ENCODE peak calls at places on chromosomes 7 and 10, in four cellular contexts. Q is heart left ventricle, V is OCI-LY7, A is suprapubic skin. C is an unnamed sample.

GRCh38 chr10:109887272-109887671 is 36.0 kb downstream of the XPNPEP1 start:
- DNase-seq in Q (no peak), V (no peak), A (no peak), C (no peak)

GRCh38 chr7:87628780-87629569 is 777 bp downstream of the RUNDC3B start:
- DNase-seq in Q (peak; percentile 64), V (no peak), A (no peak), C (peak; percentile 8)

GRCh38 chr10:122557516-122557915 is 3.0 kb upstream of the DMBT1 start:
- DNase-seq in Q (no peak), V (no peak), A (no peak), C (peak; percentile 49)

GRCh38 chr10:100508691-100509150 is 10.9 kb downstream of the SEC31B start:
- DNase-seq in Q (no peak), V (peak; percentile 70), A (no peak), C (peak; percentile 67)

GRCh38 chr7:85828654-85829053 is 641.8 kb upstream of the SEMA3D start:
- DNase-seq in Q (no peak), V (no peak), A (no peak), C (no peak)

GRCh38 chr10:123634221-123634620 is 31.9 kb upstream of the GPR26 start:
- DNase-seq in Q (no peak), V (no peak), A (peak; percentile 35), C (no peak)

GRCh38 chr7:6092953-6093354 is 61.8 kb downstream of the ANKRD61 start:
- DNase-seq in Q (no peak), V (no peak), A (no peak), C (no peak)

GRCh38 chr10:47195274-47195885 is 104.6 kb upstream of the GDF10 start:
- DNase-seq in Q (no peak), V (no peak), A (no peak), C (no peak)

GRCh38 chr7:159139202-159139601 is 5.5 kb downstream of the VIPR2 start:
- DNase-seq in Q (no peak), V (no peak), A (peak; percentile 45), C (no peak)

GRCh38 chr7:141356096-141356495 is 195.1 kb upstream of the AGK start:
- DNase-seq in Q (no peak), V (no peak), A (no peak), C (no peak)

GRCh38 chr7:19105546-19105945 is 11.9 kb downstream of the TWIST1 start:
- DNase-seq in Q (no peak), V (no peak), A (no peak), C (no peak)

GRCh38 chr7:43467846-43468245 is 115.1 kb upstream of the STK17A start:
- DNase-seq in Q (no peak), V (no peak), A (no peak), C (no peak)

GRCh38 chr10:86258488-86258887 is 108.1 kb downstream of the GRID1 start:
- DNase-seq in Q (no peak), V (no peak), A (no peak), C (no peak)

GRCh38 chr7:71408276-71408675 is 276.3 kb downstream of the GALNT17 start:
- DNase-seq in Q (peak; percentile 75), V (no peak), A (peak; percentile 58), C (no peak)

GRCh38 chr10:71270301-71270777 is 48.7 kb upstream of the SLC29A3 start:
- DNase-seq in Q (no peak), V (peak; percentile 70), A (no peak), C (peak; percentile 74)
- TF ChIP-seq CTCF in Q (peak; percentile 35), V (peak; percentile 74), A (no peak), C (peak; percentile 67)

DNA sequence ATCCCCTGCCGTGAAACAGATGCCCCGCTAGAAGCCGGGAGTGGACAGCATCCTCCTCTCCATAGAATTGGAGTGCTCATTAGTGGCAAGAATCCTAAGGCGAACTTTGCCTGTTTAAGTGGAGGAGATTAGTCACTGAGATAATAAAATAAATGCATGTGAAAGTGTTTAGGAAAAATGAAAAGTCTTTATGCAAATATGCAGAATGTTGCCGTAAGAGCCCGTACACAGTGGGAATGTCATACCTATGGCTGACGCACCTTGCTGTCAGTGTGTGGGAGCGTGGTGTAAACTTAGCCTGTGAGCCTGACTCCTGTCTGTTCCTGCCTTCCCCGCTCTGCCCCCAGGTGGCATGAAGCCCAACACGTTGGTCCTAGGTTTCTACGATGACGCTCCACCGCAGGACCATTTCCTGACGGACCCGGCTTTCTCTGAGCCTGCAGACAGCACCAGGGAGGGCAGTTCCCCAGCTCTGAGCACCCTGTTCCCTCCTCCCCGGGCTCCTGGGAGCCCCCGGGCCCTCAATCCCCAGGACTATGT is 1.7 kb upstream of the TRIP6 start:
- DNase-seq in Q (peak; percentile 56), V (no peak), A (no peak), C (peak; percentile 95)
- TF ChIP-seq CTCF in Q (no peak), V (no peak), A (no peak), C (no peak)

GRCh38 chr10:127737563-127738511 is 852 bp downstream of the FOXI2 start:
- DNase-seq in Q (no peak), V (no peak), A (no peak), C (no peak)

GRCh38 chr10:127740596-127740995 is 3.6 kb downstream of the FOXI2 start:
- DNase-seq in Q (no peak), V (no peak), A (no peak), C (no peak)

GRCh38 chr10:127738512-127739424 is 1.8 kb downstream of the FOXI2 start:
- DNase-seq in Q (no peak), V (no peak), A (no peak), C (peak; percentile 43)

GRCh38 chr10:127736915-127737562 is at the start of gene FOXI2:
- DNase-seq in Q (no peak), V (no peak), A (no peak), C (no peak)

GRCh38 chr10:127739908-127740307 is 2.9 kb downstream of the FOXI2 start:
- DNase-seq in Q (no peak), V (no peak), A (no peak), C (no peak)
- TF ChIP-seq CTCF in Q (no peak), V (no peak), A (no peak), C (no peak)

GRCh38 chr10:96641396-96641795 is 54.6 kb upstream of the TM9SF3 start:
- DNase-seq in Q (no peak), V (no peak), A (no peak), C (no peak)

GRCh38 chr10:96641896-96642295 is 55.1 kb upstream of the TM9SF3 start:
- DNase-seq in Q (no peak), V (no peak), A (no peak), C (no peak)

GRCh38 chr10:96642530-96642929 is 55.7 kb upstream of the TM9SF3 start:
- DNase-seq in Q (no peak), V (no peak), A (no peak), C (no peak)

GRCh38 chr10:96643920-96644319 is 57.1 kb upstream of the TM9SF3 start:
- DNase-seq in Q (no peak), V (no peak), A (no peak), C (no peak)

GRCh38 chr10:96642973-96643372 is 56.2 kb upstream of the TM9SF3 start:
- DNase-seq in Q (peak; percentile 84), V (peak; percentile 87), A (no peak), C (no peak)
- TF ChIP-seq CTCF in Q (peak; percentile 62), V (peak; percentile 98), A (no peak), C (no peak)

GRCh38 chr7:1765336-1765735 is 95.3 kb downstream of the ELFN1 start:
- DNase-seq in Q (no peak), V (no peak), A (peak; percentile 43), C (no peak)

GRCh38 chr7:1769286-1770200 is 99.5 kb downstream of the ELFN1 start:
- DNase-seq in Q (no peak), V (no peak), A (peak; percentile 74), C (no peak)

GRCh38 chr7:1768835-1769234 is 98.8 kb downstream of the ELFN1 start:
- DNase-seq in Q (no peak), V (peak; percentile 50), A (peak; percentile 35), C (peak; percentile 51)

GRCh38 chr7:1770331-1770730 is 100.3 kb downstream of the ELFN1 start:
- DNase-seq in Q (no peak), V (no peak), A (no peak), C (no peak)

DNA sequence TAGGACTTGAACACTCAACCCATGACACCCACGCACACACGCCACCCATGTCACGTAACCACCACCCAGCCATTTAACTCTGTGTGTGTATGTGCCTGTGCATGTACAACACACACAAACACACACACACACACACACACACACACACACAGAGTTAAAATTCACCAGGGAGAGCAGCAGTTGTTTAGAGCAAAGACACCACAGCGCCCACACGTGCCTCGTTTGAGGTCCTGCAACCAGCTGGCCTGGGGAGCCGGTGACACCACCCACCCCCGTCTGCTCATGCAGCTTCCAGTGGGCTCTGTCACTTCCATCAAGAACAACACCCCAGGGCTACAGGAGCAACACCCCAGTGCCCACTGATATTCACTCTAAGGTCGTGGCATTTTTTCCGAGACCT is 97.4 kb downstream of the ELFN1 start:
- DNase-seq in Q (no peak), V (peak; percentile 51), A (no peak), C (no peak)
- TF ChIP-seq CTCF in Q (no peak), V (peak; percentile 62), A (no peak), C (no peak)

GRCh38 chr10:112361951-112362770 is 11.8 kb upstream of the ACSL5 start:
- DNase-seq in Q (no peak), V (no peak), A (no peak), C (peak; percentile 41)
- TF ChIP-seq CTCF in Q (no peak), V (no peak), A (no peak), C (no peak)

GRCh38 chr7:52920977-52921376 is 114.5 kb upstream of the POM121L12 start:
- DNase-seq in Q (no peak), V (no peak), A (no peak), C (no peak)
- TF ChIP-seq CTCF in Q (no peak), V (no peak), A (no peak), C (no peak)

GRCh38 chr7:102450242-102450641 is 14.4 kb downstream of the ALKBH4 start:
- DNase-seq in Q (no peak), V (peak; percentile 74), A (no peak), C (no peak)
- TF ChIP-seq CTCF in Q (peak; percentile 19), V (peak; percentile 81), A (no peak), C (no peak)

GRCh38 chr10:60434418-60435046 is 44.9 kb upstream of the ANK3 start:
- DNase-seq in Q (no peak), V (peak; percentile 49), A (no peak), C (peak; percentile 49)
- TF ChIP-seq CTCF in Q (peak; percentile 57), V (peak; percentile 90), A (peak; percentile 58), C (peak; percentile 73)

GRCh38 chr10:62178568-62178967 is 90.1 kb downstream of the RTKN2 start:
- DNase-seq in Q (no peak), V (no peak), A (no peak), C (no peak)

GRCh38 chr10:62180677-62181076 is 88.0 kb downstream of the RTKN2 start:
- DNase-seq in Q (no peak), V (no peak), A (no peak), C (no peak)

GRCh38 chr10:62172465-62172864 is 96.2 kb downstream of the RTKN2 start:
- DNase-seq in Q (no peak), V (no peak), A (no peak), C (no peak)

GRCh38 chr10:62175256-62175655 is 93.4 kb downstream of the RTKN2 start:
- DNase-seq in Q (no peak), V (no peak), A (no peak), C (no peak)

DNA sequence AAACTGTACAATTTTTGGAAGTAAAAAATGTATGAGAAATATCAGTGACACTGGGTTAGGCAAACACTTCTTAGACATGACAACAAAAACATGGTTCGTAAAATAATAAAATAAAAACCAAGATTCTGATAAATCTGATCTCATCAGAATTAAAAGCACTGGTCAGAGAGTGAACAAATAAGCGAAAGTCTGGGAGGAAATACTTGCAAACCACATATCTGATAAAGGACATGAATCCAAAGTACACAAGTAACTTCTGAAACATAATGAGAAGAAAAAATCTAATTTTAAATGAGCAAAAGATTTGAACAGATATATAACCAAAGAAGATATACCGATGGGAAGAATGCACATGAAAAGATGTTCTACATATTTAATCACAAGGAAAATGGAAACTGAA is 91.5 kb downstream of the RTKN2 start:
- DNase-seq in Q (no peak), V (no peak), A (no peak), C (no peak)
- TF ChIP-seq CTCF in Q (no peak), V (no peak), A (no peak), C (no peak)